ENCODE peak calls at places on chromosomes 3 and 15, in seven cellular contexts. I is dorsolateral prefrontal cortex; W is HFF-Myc; H is cardiac fibroblast; D is CD4-positive, alpha-beta T cell; Q is Panc1; Y is chondrocyte. L is an unnamed sample.

GRCh38 chr3:193650585-193650984 is 57.6 kb downstream of the OPA1 start:
- DNase-seq in Q (no peak), H (no peak), I (no peak), W (no peak), D (no peak), Y (no peak), L (no peak)

GRCh38 chr3:128555098-128555825 is 62.3 kb upstream of the GATA2 start:
- DNase-seq in I (no peak), D (no peak), W (no peak), Y (no peak), H (no peak), Q (no peak), L (no peak)

GRCh38 chr3:94249491-94250079 is 186.7 kb downstream of the NSUN3 start:
- DNase-seq in W (peak), Q (peak), D (peak), H (peak), I (peak), Y (no peak), L (peak)

GRCh38 chr15:40929730-40930429 is 740 bp downstream of the DLL4 start:
- DNase-seq in W (no peak), Q (no peak), Y (peak), I (no peak), D (no peak), H (peak), L (peak)

GRCh38 chr15:68303560-68304436 is 26.3 kb downstream of the FEM1B start:
- DNase-seq in Q (no peak), W (no peak), D (no peak), H (no peak), I (peak), Y (no peak), L (no peak)

GRCh38 chr3:8888296-8888915 is 74.9 kb downstream of the RAD18 start:
- DNase-seq in H (peak), D (no peak), Y (no peak), W (no peak), I (no peak), Q (no peak), L (peak)

GRCh38 chr3:57079221-57079831 is 18.9 kb downstream of the SPATA12 start:
- DNase-seq in I (no peak), W (no peak), H (no peak), D (no peak), Q (no peak), Y (no peak), L (peak)

GRCh38 chr3:158261371-158261991 is 151.6 kb downstream of the RSRC1 start:
- DNase-seq in H (peak), I (no peak), Q (no peak), Y (no peak), W (no peak), D (no peak), L (no peak)

GRCh38 chr15:67276666-67277065 is 22.1 kb downstream of the IQCH start:
- DNase-seq in H (no peak), I (no peak), Y (no peak), Q (no peak), W (no peak), D (no peak), L (no peak)

GRCh38 chr3:45223889-45224730 is 2.0 kb downstream of the TMEM158 start:
- DNase-seq in I (no peak), Q (no peak), H (peak), W (no peak), D (no peak), Y (no peak), L (no peak)

GRCh38 chr3:53490131-53490474 is 4.3 kb upstream of the CACNA1D start:
- DNase-seq in D (no peak), I (no peak), Q (no peak), H (no peak), Y (no peak), W (no peak), L (no peak)

GRCh38 chr3:122572940-122573412 is 4.5 kb upstream of the PARP15 start:
- DNase-seq in Q (no peak), W (peak), Y (no peak), D (peak), I (no peak), H (peak), L (no peak)

GRCh38 chr3:80553211-80553610 is 785.4 kb upstream of the ROBO1 start:
- DNase-seq in H (no peak), I (no peak), D (no peak), Y (no peak), Q (no peak), W (no peak), L (no peak)

GRCh38 chr3:11878837-11879236 is 32.2 kb upstream of the TAMM41 start:
- DNase-seq in W (no peak), I (no peak), Q (no peak), H (no peak), D (no peak), Y (no peak), L (no peak)

GRCh38 chr3:24287728-24288450 is 206.8 kb downstream of the THRB start:
- DNase-seq in Q (no peak), I (no peak), Y (no peak), H (no peak), D (no peak), W (no peak), L (no peak)

GRCh38 chr15:86375733-86376132 is 296.1 kb downstream of the AGBL1 start:
- DNase-seq in H (no peak), Y (no peak), I (no peak), Q (no peak), D (no peak), W (no peak), L (no peak)

GRCh38 chr15:48307586-48307985 is 23.6 kb upstream of the DUT start:
- DNase-seq in W (no peak), Q (no peak), H (peak), D (no peak), Y (no peak), I (no peak), L (no peak)

GRCh38 chr3:159904911-159905310 is 83.7 kb upstream of the IL12A start:
- DNase-seq in Y (no peak), Q (no peak), H (no peak), W (no peak), I (no peak), D (no peak), L (peak)

GRCh38 chr3:127172670-127173515 is 20.0 kb upstream of the PRR23E start:
- DNase-seq in H (peak), Y (peak), D (no peak), Q (no peak), W (peak), I (no peak), L (peak)

GRCh38 chr3:166190360-166190759 is 353.1 kb upstream of the BCHE start:
- DNase-seq in H (peak), Y (no peak), D (no peak), W (no peak), Q (no peak), I (no peak), L (no peak)

GRCh38 chr3:151169262-151169661 is 33.8 kb downstream of the GPR171 start:
- DNase-seq in I (no peak), D (no peak), H (no peak), W (no peak), Y (no peak), Q (no peak), L (no peak)

GRCh38 chr3:160163259-160163878 is 61.9 kb upstream of the C3orf80 start:
- DNase-seq in Q (peak), W (no peak), Y (no peak), H (peak), I (no peak), D (no peak), L (peak)

GRCh38 chr3:67361323-67361722 is 293.1 kb downstream of the SUCLG2 start:
- DNase-seq in Q (no peak), I (no peak), H (no peak), D (no peak), W (no peak), Y (no peak), L (no peak)

GRCh38 chr3:57143886-57144459 is 21.2 kb downstream of the IL17RD start:
- DNase-seq in W (no peak), Q (no peak), I (no peak), D (no peak), H (no peak), Y (no peak), L (no peak)

GRCh38 chr3:120289636-120290035 is 4.6 kb upstream of the GPR156 start:
- DNase-seq in W (no peak), Q (no peak), D (no peak), I (no peak), H (no peak), Y (no peak), L (no peak)

GRCh38 chr3:2352134-2352762 is 253.6 kb downstream of the CNTN4 start:
- DNase-seq in W (no peak), Q (no peak), Y (peak), D (no peak), I (no peak), H (no peak), L (no peak)

GRCh38 chr3:42678447-42678846 is 6.9 kb upstream of the KLHL40 start:
- DNase-seq in Q (no peak), H (no peak), D (no peak), Y (no peak), W (no peak), I (no peak), L (no peak)

GRCh38 chr15:77637851-77638402 is 5.2 kb upstream of the LINGO1 start:
- DNase-seq in I (no peak), Q (no peak), W (no peak), Y (no peak), D (no peak), H (no peak), L (no peak)

GRCh38 chr15:75037685-75038084 is 14.3 kb downstream of the PPCDC start:
- DNase-seq in H (peak), W (no peak), D (no peak), Y (no peak), Q (no peak), I (no peak), L (no peak)

DNA sequence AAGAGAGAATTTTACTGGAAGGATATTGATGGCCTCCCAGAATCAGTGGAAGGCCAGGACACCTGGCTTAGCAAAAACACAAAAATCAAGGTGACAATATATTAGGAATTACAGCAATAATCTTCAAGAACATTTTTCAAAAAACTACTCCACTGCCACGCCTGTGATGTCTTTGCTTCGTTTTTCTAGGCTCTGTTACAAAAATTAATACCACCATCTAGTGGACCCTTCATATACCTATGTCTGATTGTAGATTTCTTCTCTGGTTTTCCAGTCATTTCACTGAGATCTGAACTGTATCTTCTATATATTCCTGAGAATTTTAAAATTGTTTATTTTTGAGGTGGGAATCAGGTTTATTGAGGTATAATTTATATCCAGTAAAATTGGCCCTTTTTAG is 5.6 kb upstream of the SLC33A1 start:
- DNase-seq in I (no peak), Q (no peak), W (no peak), Y (no peak), H (peak), D (no peak), L (no peak)
- TF ChIP-seq CTCF in I (no peak), Q (no peak), W (peak), Y (peak), H (peak), D (no peak), L (peak)

DNA sequence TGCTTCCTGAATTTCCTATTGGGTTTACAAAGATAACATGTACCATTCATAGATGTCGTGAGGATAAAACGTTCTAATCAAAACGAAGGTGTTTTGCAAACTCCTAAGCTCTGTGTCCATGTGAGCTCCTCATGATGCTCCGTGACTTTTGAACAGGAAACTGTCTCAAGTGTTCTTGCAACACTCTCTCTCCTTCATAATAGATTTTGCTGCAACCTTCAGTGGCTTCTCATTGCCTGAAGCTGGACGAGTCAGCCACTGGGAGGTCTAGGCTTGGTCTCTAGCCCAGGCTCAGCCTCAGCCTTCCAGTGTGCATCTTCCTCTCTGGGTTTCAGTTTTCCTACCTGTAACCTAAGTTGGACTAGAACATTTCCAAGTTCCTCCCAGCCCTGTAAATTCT is 18.7 kb upstream of the BCL2A1 start:
- DNase-seq in W (no peak), I (no peak), Q (no peak), H (peak), D (no peak), Y (no peak), L (peak)
- TF ChIP-seq CTCF in W (no peak), I (no peak), Q (no peak), H (no peak), D (no peak), Y (no peak), L (no peak)

DNA sequence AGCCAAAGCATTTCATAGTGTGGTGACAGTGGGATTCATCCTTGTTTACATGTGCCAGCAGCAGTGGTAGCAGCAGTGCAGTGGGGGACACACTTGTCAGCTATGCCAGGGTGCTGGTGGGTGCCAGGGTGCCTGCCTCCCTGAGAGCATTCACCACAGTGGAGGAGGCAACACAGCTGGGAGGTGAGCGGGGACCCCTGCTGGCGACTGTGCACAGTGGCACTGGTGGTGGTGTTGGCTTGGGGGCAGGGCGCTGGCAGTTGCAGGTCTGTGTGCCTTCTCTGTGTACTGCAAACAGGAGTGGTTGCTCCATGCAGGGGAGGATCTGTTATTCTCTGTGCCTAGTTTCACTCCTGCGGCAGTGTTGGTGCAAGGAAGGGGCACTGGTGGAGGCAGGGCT is 41.2 kb downstream of the CEP63 start:
- DNase-seq in Q (no peak), W (no peak), I (no peak), D (no peak), H (peak), Y (no peak), L (no peak)
- TF ChIP-seq CTCF in Q (peak), W (peak), I (no peak), D (no peak), H (peak), Y (peak), L (no peak)

GRCh38 chr15:25543156-25543555 is 104.3 kb upstream of the UBE3A start:
- DNase-seq in W (peak), I (peak), Y (no peak), Q (no peak), H (peak), D (no peak), L (peak)
- TF ChIP-seq CTCF in W (no peak), I (no peak), Y (peak), Q (no peak), H (no peak), D (no peak), L (peak)

GRCh38 chr3:76651784-76652183 is 388.1 kb upstream of the ROBO2 start:
- DNase-seq in D (no peak), H (no peak), Y (no peak), I (no peak), Q (no peak), W (no peak), L (no peak)
- TF ChIP-seq CTCF in D (no peak), H (no peak), Y (no peak), I (no peak), Q (no peak), W (no peak), L (no peak)

GRCh38 chr15:94493176-94493575 is 261.8 kb downstream of the MCTP2 start:
- DNase-seq in H (no peak), Y (no peak), I (no peak), Q (no peak), D (no peak), W (no peak), L (no peak)
- TF ChIP-seq CTCF in H (no peak), Y (no peak), I (no peak), Q (no peak), D (no peak), W (no peak), L (no peak)

GRCh38 chr15:70569139-70569717 is 194.1 kb downstream of the UACA start:
- DNase-seq in D (no peak), Y (no peak), Q (peak), W (peak), H (peak), I (no peak), L (peak)
- TF ChIP-seq CTCF in D (no peak), Y (peak), Q (peak), W (peak), H (peak), I (peak), L (peak)

GRCh38 chr15:79432345-79433311 is 492 bp downstream of the MINAR1 start:
- DNase-seq in Q (no peak), H (no peak), W (no peak), I (no peak), D (no peak), Y (no peak), L (peak)
- TF ChIP-seq CTCF in Q (peak), H (no peak), W (no peak), I (no peak), D (no peak), Y (peak), L (no peak)

DNA sequence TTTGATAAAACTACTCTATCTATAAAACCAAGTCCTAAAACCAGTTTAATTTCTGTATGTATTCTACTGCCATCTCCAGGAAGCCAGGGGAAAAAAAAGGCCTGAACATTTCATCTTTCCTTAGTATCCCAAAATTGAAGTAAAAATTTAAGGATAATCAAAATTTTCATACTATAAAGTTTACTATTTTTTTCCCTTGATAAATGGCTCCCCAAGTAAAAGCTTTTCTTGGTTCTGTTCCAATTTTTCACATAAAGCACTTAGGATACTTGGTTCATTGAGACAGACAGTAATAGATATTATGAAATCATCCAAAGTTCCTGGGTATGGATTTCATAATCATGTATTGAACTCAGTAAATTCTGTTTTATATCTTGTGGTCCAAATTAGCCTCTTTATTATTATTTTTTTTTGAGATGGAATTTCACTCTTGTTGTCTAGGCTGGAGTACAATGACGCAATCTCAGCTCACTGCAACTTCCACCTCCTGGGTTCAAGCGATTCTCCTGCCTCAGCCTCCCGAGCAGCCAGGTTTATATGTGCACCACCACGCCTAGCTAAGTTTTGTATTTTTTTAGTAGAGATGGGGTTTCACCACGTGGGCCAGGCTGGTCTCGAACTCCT is 34.5 kb downstream of the ICE2 start:
- DNase-seq in D (no peak), Q (no peak), I (no peak), Y (no peak), W (no peak), H (peak), L (peak)
- TF ChIP-seq CTCF in D (peak), Q (peak), I (peak), Y (peak), W (peak), H (peak), L (peak)

DNA sequence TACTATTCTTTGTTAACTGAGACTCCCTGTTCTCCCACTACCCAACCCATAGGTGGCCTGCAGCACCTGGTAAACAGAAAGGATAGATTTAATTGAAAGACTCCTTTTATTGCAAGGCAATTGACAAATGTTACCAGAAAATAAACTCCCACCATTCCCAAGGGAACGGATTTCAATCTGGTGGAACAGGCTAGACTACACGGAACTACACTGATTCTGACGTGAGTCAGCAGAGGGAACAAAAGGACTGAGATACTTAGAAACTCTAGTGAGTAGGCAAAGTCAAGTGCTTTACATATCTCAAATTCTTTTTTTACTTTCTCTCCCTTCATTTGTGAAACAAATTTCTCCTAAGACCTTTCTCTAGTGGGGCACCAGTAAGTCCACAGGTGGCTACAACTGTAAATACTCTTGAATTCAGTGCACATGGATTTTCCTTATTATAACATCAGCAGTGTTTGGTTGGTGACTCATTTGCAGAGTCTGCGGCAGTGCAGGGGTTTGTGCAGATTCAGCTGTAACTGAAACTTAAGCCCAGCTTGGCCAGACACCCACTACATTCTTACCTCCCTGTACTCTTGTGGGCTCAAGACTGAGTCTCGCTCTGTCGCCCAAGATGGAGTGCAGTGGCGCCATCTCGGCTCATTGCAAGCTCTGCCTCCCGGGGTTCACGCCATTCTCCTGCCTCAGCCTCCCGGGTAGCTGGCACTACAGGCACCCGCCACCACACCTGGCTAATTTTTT is 34.3 kb upstream of the PLSCR2 start:
- DNase-seq in W (peak), D (no peak), I (no peak), Q (peak), H (peak), Y (no peak), L (peak)
- TF ChIP-seq CTCF in W (no peak), D (no peak), I (no peak), Q (peak), H (no peak), Y (peak), L (peak)